ENCODE peak calls at places on chromosomes 3 and 15, in six cellular contexts. One of them, this sample, is unnamed.
A peak's percentile ranks its signal among the peaks of the same experiment; 100 is the strongest.

GRCh38 chr15:58384667-58385066 is 47.1 kb upstream of the LIPC start:
- DNase-seq in K562: no peak
- DNase-seq in H1: no peak
- DNase-seq in SK-N-SH: no peak
- DNase-seq in HepG2: no peak
- DNase-seq in GM12878: no peak
- DNase-seq in this sample: no peak

GRCh38 chr3:186255703-186256331 is 106.2 kb downstream of the DGKG start:
- DNase-seq in K562: peak; percentile 32
- DNase-seq in H1: no peak
- DNase-seq in SK-N-SH: no peak
- DNase-seq in HepG2: no peak
- DNase-seq in GM12878: no peak
- DNase-seq in this sample: peak; percentile 74

GRCh38 chr3:127320529-127321121 is 32.8 kb upstream of the PRR20G start:
- DNase-seq in K562: no peak
- DNase-seq in H1: no peak
- DNase-seq in SK-N-SH: no peak
- DNase-seq in HepG2: no peak
- DNase-seq in GM12878: no peak
- DNase-seq in this sample: no peak

GRCh38 chr15:62850791-62851291 is 191.7 kb upstream of the TPM1 start:
- DNase-seq in K562: no peak
- DNase-seq in H1: peak; percentile 34
- DNase-seq in SK-N-SH: no peak
- DNase-seq in HepG2: peak; percentile 83
- DNase-seq in GM12878: no peak
- DNase-seq in this sample: no peak

GRCh38 chr3:186790261-186790981 is 7.0 kb downstream of the EIF4A2 start:
- DNase-seq in K562: no peak
- DNase-seq in H1: no peak
- DNase-seq in SK-N-SH: no peak
- DNase-seq in HepG2: peak; percentile 26
- DNase-seq in GM12878: no peak
- DNase-seq in this sample: no peak

GRCh38 chr3:46695962-46696922 is 2.8 kb upstream of the ALS2CL start:
- DNase-seq in K562: no peak
- DNase-seq in H1: no peak
- DNase-seq in SK-N-SH: no peak
- DNase-seq in HepG2: no peak
- DNase-seq in GM12878: no peak
- DNase-seq in this sample: no peak

GRCh38 chr3:178568152-178568753 is 32.0 kb downstream of the KCNMB2 start:
- DNase-seq in K562: no peak
- DNase-seq in H1: no peak
- DNase-seq in SK-N-SH: no peak
- DNase-seq in HepG2: no peak
- DNase-seq in GM12878: no peak
- DNase-seq in this sample: no peak

GRCh38 chr3:110413807-110414748 is 657.5 kb upstream of the NECTIN3 start:
- DNase-seq in K562: no peak
- DNase-seq in H1: no peak
- DNase-seq in SK-N-SH: no peak
- DNase-seq in HepG2: no peak
- DNase-seq in GM12878: no peak
- DNase-seq in this sample: no peak

GRCh38 chr3:195546130-195546560 is 3.0 kb upstream of the PPP1R2 start:
- DNase-seq in K562: no peak
- DNase-seq in H1: no peak
- DNase-seq in SK-N-SH: no peak
- DNase-seq in HepG2: peak; percentile 62
- DNase-seq in GM12878: no peak
- DNase-seq in this sample: no peak

GRCh38 chr15:83210619-83211018 is 3.0 kb upstream of the HDGFL3 start:
- DNase-seq in K562: no peak
- DNase-seq in H1: no peak
- DNase-seq in SK-N-SH: peak; percentile 83
- DNase-seq in HepG2: no peak
- DNase-seq in GM12878: no peak
- DNase-seq in this sample: no peak

GRCh38 chr3:52733256-52733891 is 27.5 kb downstream of the SPCS1 start:
- DNase-seq in K562: no peak
- DNase-seq in H1: no peak
- DNase-seq in SK-N-SH: no peak
- DNase-seq in HepG2: no peak
- DNase-seq in GM12878: no peak
- DNase-seq in this sample: no peak

GRCh38 chr15:73341886-73342600 is 26.7 kb downstream of the HCN4 start:
- DNase-seq in K562: no peak
- DNase-seq in H1: no peak
- DNase-seq in SK-N-SH: peak; percentile 61
- DNase-seq in HepG2: no peak
- DNase-seq in GM12878: no peak
- DNase-seq in this sample: no peak

GRCh38 chr3:105353485-105354161 is 13.1 kb upstream of the ALCAM start:
- DNase-seq in K562: no peak
- DNase-seq in H1: no peak
- DNase-seq in SK-N-SH: no peak
- DNase-seq in HepG2: no peak
- DNase-seq in GM12878: no peak
- DNase-seq in this sample: no peak

GRCh38 chr15:91001209-91001608 is 6.9 kb upstream of the PRC1 start:
- DNase-seq in K562: no peak
- DNase-seq in H1: no peak
- DNase-seq in SK-N-SH: no peak
- DNase-seq in HepG2: no peak
- DNase-seq in GM12878: no peak
- DNase-seq in this sample: no peak

GRCh38 chr3:168847293-168847883 is 751.7 kb upstream of the GOLIM4 start:
- DNase-seq in K562: peak; percentile 4
- DNase-seq in H1: no peak
- DNase-seq in SK-N-SH: peak; percentile 25
- DNase-seq in HepG2: no peak
- DNase-seq in GM12878: peak; percentile 12
- DNase-seq in this sample: no peak

GRCh38 chr3:10867384-10867783 is 51.4 kb downstream of the SLC6A11 start:
- DNase-seq in K562: peak; percentile 24
- DNase-seq in H1: no peak
- DNase-seq in SK-N-SH: no peak
- DNase-seq in HepG2: no peak
- DNase-seq in GM12878: no peak
- DNase-seq in this sample: no peak

GRCh38 chr3:115616461-115616860 is 6.8 kb upstream of the GAP43 start:
- DNase-seq in K562: no peak
- DNase-seq in H1: no peak
- DNase-seq in SK-N-SH: no peak
- DNase-seq in HepG2: no peak
- DNase-seq in GM12878: no peak
- DNase-seq in this sample: no peak

GRCh38 chr15:50229336-50229735 is 36.2 kb downstream of the HDC start:
- DNase-seq in K562: no peak
- DNase-seq in H1: no peak
- DNase-seq in SK-N-SH: peak; percentile 13
- DNase-seq in HepG2: no peak
- DNase-seq in GM12878: no peak
- DNase-seq in this sample: no peak

GRCh38 chr3:45599424-45599886 is 4.9 kb downstream of the LIMD1 start:
- DNase-seq in K562: no peak
- DNase-seq in H1: no peak
- DNase-seq in SK-N-SH: no peak
- DNase-seq in HepG2: no peak
- DNase-seq in GM12878: no peak
- DNase-seq in this sample: no peak

GRCh38 chr3:77247817-77248216 is 207.9 kb downstream of the ROBO2 start:
- DNase-seq in K562: no peak
- DNase-seq in H1: no peak
- DNase-seq in SK-N-SH: no peak
- DNase-seq in HepG2: no peak
- DNase-seq in GM12878: no peak
- DNase-seq in this sample: no peak

GRCh38 chr3:4531478-4532025 is 38.4 kb downstream of the ITPR1 start:
- DNase-seq in K562: peak; percentile 88
- DNase-seq in H1: no peak
- DNase-seq in SK-N-SH: no peak
- DNase-seq in HepG2: no peak
- DNase-seq in GM12878: no peak
- DNase-seq in this sample: peak; percentile 30

GRCh38 chr15:82540984-82541431 is 751 bp upstream of the RPS17 start:
- DNase-seq in K562: peak; percentile 37
- DNase-seq in H1: no peak
- DNase-seq in SK-N-SH: peak; percentile 62
- DNase-seq in HepG2: no peak
- DNase-seq in GM12878: no peak
- DNase-seq in this sample: no peak

GRCh38 chr3:40310690-40311089 is 1.2 kb downstream of the EIF1B start:
- DNase-seq in K562: no peak
- DNase-seq in H1: no peak
- DNase-seq in SK-N-SH: no peak
- DNase-seq in HepG2: no peak
- DNase-seq in GM12878: no peak
- DNase-seq in this sample: no peak

DNA sequence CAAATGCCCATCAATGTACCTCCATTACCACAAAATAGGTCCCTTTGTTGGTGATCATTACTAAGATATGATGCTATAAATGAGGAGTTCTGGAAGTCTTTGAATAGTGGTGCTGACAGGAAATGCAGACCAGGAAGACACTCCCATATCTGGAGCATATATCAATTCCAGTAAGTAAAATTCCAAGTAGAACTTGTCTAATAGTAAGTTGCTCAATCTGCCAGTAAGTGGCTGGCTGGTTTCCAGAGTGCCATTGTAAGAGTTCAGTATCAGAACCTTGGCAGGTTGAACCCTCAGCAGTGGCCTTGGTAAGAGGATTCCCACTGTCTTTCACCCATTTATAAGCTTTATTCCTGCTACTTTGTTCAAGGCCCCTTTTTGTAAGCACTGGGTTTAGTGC is 379.8 kb upstream of the RBMS3 start:
- DNase-seq in K562: no peak
- DNase-seq in H1: no peak
- DNase-seq in SK-N-SH: no peak
- DNase-seq in HepG2: no peak
- DNase-seq in GM12878: no peak
- DNase-seq in this sample: no peak
- TF ChIP-seq POLR2AphosphoS5 in K562: no peak
- TF ChIP-seq POLR2AphosphoS5 in H1: no peak
- TF ChIP-seq POLR2AphosphoS5 in SK-N-SH: no peak
- TF ChIP-seq POLR2AphosphoS5 in HepG2: no peak
- TF ChIP-seq POLR2AphosphoS5 in GM12878: no peak
- TF ChIP-seq POLR2AphosphoS5 in this sample: no peak

DNA sequence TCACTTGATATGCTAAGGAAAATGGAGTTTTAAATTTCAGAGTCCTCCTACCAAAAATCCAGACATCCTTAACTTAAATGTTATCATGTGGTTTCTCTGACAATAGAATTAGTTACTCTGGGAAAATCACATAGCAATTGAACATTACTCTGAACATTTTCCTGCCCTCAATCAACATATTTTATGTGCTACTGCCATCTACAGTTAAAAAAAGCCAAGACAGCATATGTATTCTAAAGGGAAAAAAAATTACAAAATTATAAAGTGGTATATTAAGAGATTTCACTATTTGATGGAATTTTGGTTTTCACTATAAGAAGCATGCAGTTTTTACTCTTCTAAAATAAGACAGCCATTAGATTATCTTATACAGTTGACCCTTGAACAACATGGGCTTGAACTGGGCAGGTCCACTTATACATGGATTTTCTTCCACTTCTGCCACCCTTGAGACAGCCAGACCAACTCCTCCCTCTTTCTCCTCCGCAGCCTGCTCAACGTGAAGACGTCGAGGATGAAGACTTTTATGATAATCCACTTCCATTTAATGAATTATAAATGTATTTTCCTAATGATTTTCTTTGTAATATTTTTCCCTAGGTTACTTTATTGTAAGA is 122.3 kb downstream of the ATP1B3 start:
- DNase-seq in K562: no peak
- DNase-seq in H1: no peak
- DNase-seq in SK-N-SH: peak; percentile 16
- DNase-seq in HepG2: peak; percentile 14
- DNase-seq in GM12878: no peak
- DNase-seq in this sample: no peak
- TF ChIP-seq GABPA in K562: no peak
- TF ChIP-seq GABPA in H1: no peak
- TF ChIP-seq GABPA in SK-N-SH: no peak
- TF ChIP-seq GABPA in HepG2: no peak
- TF ChIP-seq GABPA in GM12878: no peak
- TF ChIP-seq GABPA in this sample: no peak

DNA sequence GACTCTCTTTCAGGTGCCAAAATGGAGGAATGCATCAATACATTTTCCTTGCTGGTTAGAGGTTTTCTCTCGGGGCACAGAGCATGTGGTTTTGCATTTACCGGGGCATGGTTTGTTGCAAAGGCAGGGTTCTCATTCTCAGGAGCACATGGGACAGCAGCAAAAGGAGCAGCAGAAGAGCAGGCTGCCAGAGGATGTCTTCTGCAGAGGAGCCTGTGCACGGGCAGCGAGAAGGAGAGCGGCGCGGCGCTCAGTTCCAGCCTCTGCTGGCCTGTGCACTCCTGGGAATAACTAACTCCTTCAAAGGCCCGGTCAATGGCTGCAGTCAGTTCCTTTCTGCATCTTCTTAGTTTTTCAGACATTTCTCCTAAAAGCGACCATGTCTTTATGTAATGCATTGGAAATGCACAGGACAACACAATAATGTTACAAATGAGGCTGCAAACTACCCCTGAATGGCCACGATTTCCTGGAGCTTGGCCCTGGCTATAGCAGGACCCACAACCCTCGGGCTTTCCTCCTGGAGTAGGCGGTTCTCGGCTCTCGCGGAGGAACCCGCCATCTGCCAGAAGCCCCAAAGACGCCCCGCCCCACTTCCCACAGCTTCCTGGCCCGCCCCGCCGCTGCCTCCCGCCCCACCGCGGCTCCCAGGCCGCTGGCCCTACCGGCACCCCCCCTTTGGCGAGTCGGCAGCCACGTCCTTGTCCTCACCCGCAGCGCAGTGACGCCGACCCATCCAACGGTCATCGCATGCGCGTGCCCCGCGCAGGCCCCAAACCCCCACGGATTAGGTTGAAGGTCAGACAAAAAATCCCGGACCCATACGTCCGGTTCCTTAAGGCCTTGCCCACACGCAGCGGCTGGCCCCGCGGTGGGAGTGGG is at the start of gene C3orf62:
- DNase-seq in K562: no peak
- DNase-seq in H1: peak; percentile 34
- DNase-seq in SK-N-SH: peak; percentile 93
- DNase-seq in HepG2: no peak
- DNase-seq in GM12878: peak; percentile 37
- DNase-seq in this sample: peak; percentile 86
- TF ChIP-seq POLR2AphosphoS5 in K562: peak; percentile 7
- TF ChIP-seq POLR2AphosphoS5 in H1: peak; percentile 42
- TF ChIP-seq POLR2AphosphoS5 in SK-N-SH: peak; percentile 50
- TF ChIP-seq POLR2AphosphoS5 in HepG2: no peak
- TF ChIP-seq POLR2AphosphoS5 in GM12878: peak; percentile 60
- TF ChIP-seq POLR2AphosphoS5 in this sample: peak; percentile 65

DNA sequence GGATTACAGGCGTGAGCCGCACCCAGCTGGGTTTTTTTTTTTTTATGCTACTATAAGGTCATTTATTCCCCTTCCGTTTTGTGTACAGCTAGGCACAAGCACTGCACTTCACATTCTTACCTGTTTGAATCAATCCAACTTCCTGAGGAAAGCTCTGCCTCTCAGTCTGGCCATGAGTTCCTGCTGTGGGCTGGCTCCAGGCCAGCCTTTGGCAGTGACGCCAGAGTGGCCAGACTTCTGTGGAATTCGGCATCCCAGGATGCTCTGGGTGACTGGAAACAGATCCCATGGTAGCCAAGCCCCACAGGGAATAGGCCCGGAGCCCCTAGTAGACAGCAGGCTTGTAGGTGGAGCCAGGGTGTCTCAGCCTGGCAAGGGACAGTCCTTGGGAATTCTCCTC is 21.5 kb upstream of the TIMP4 start:
- DNase-seq in K562: no peak
- DNase-seq in H1: no peak
- DNase-seq in SK-N-SH: peak; percentile 28
- DNase-seq in HepG2: no peak
- DNase-seq in GM12878: no peak
- DNase-seq in this sample: no peak
- TF ChIP-seq GABPA in K562: no peak
- TF ChIP-seq GABPA in H1: no peak
- TF ChIP-seq GABPA in SK-N-SH: no peak
- TF ChIP-seq GABPA in HepG2: no peak
- TF ChIP-seq GABPA in GM12878: no peak
- TF ChIP-seq GABPA in this sample: no peak

This sample was measured in HL-60.